ENCODE peak calls at places on chromosomes 6 and 20, in eight cellular contexts. K, D, L, O, S, M, G and U are unnamed samples.

GRCh38 chr20:3854462-3854870 is 7.8 kb downstream of the MAVS start:
- DNase-seq in K (no peak), D (no peak), L (no peak), O (no peak), S (no peak), M (no peak), G (no peak), U (no peak)

GRCh38 chr20:62426678-62427077 is 661 bp downstream of the RBBP8NL start:
- DNase-seq in K (no peak), D (no peak), L (no peak), O (no peak), S (no peak), M (no peak), G (no peak), U (no peak)

GRCh38 chr6:73585566-73586415 is 65.0 kb upstream of the EEF1A1 start:
- DNase-seq in K (no peak), D (peak; percentile 29), L (no peak), O (peak; percentile 21), S (peak; percentile 49), M (peak; percentile 70), G (peak; percentile 24), U (peak; percentile 65)

GRCh38 chr6:129105793-129106192 is 222.9 kb downstream of the LAMA2 start:
- DNase-seq in K (no peak), D (no peak), L (no peak), O (no peak), S (no peak), M (no peak), G (no peak), U (no peak)

GRCh38 chr6:112502348-112503130 is 155.4 kb downstream of the RFPL4B start:
- DNase-seq in K (no peak), D (no peak), L (no peak), O (no peak), S (peak; percentile 20), M (no peak), G (no peak), U (no peak)

GRCh38 chr20:51077601-51078000 is 54.7 kb upstream of the KCNG1 start:
- DNase-seq in K (no peak), D (no peak), L (no peak), O (no peak), S (no peak), M (no peak), G (no peak), U (no peak)

GRCh38 chr6:36178544-36178943 is 18.0 kb upstream of the BRPF3 start:
- DNase-seq in K (no peak), D (no peak), L (no peak), O (no peak), S (no peak), M (no peak), G (no peak), U (no peak)

GRCh38 chr20:44629542-44629941 is 22.0 kb downstream of the ADA start:
- DNase-seq in K (no peak), D (no peak), L (no peak), O (peak; percentile 44), S (no peak), M (no peak), G (no peak), U (no peak)

GRCh38 chr20:36317675-36318074 is 11.5 kb downstream of the DLGAP4 start:
- DNase-seq in K (no peak), D (no peak), L (no peak), O (no peak), S (no peak), M (no peak), G (no peak), U (no peak)

GRCh38 chr6:131858765-131859490 is 51.1 kb downstream of the ENPP1 start:
- DNase-seq in K (no peak), D (no peak), L (no peak), O (no peak), S (no peak), M (no peak), G (no peak), U (no peak)

GRCh38 chr6:83430606-83431544 is at the start of gene ME1:
- DNase-seq in K (no peak), D (peak; percentile 67), L (peak; percentile 52), O (peak; percentile 74), S (peak; percentile 62), M (peak; percentile 80), G (no peak), U (no peak)

GRCh38 chr6:5746392-5747140 is 260.2 kb downstream of the NRN1 start:
- DNase-seq in K (no peak), D (no peak), L (no peak), O (no peak), S (no peak), M (no peak), G (no peak), U (no peak)

GRCh38 chr6:14309516-14309915 is 191.9 kb downstream of the CD83 start:
- DNase-seq in K (no peak), D (no peak), L (no peak), O (no peak), S (no peak), M (no peak), G (no peak), U (no peak)

GRCh38 chr6:160030103-160030502 is 61.2 kb downstream of the IGF2R start:
- DNase-seq in K (no peak), D (peak; percentile 77), L (no peak), O (peak; percentile 70), S (peak; percentile 12), M (peak; percentile 71), G (no peak), U (no peak)